ENCODE peak calls at places on chromosomes 7 and 10, in five cellular contexts. S is pancreas; E is CD4-positive, CD25-positive, alpha-beta regulatory T cell; K is CD8-positive, alpha-beta T cell; T is uterus. J is an unnamed sample. For H3K4me1, the result is how much of the 10 kb centered on the place peaks cover.

GRCh38 chr10:100327007-100327700 is 2.9 kb downstream of the PKD2L1 start:
- DNase-seq in T (no peak), S (no peak), E (no peak), K (no peak), J (no peak)

GRCh38 chr7:73436031-73436929 is 2.7 kb downstream of the FZD9 start:
- DNase-seq in T (no peak), E (no peak), K (no peak), S (no peak), J (no peak)

GRCh38 chr7:31526882-31527281 is 13.0 kb downstream of the ITPRID1 start:
- DNase-seq in E (no peak), S (no peak), K (no peak), T (no peak), J (no peak)

GRCh38 chr10:17756557-17757208 is 4.7 kb downstream of the TMEM236 start:
- DNase-seq in S (no peak), T (no peak), E (no peak), K (no peak), J (no peak)

GRCh38 chr10:101126684-101127628 is 4.1 kb upstream of the TLX1 start:
- DNase-seq in T (no peak), E (no peak), K (no peak), S (no peak), J (no peak)

GRCh38 chr10:121910673-121911420 is 17.0 kb downstream of the ATE1 start:
- DNase-seq in S (no peak), K (no peak), E (no peak), T (no peak), J (no peak)

GRCh38 chr10:12214763-12215218 is 18.8 kb downstream of the CDC123 start:
- DNase-seq in T (no peak), K (peak), S (no peak), E (peak), J (no peak)

GRCh38 chr10:101301111-101301731 is 52.7 kb upstream of the BTRC start:
- DNase-seq in K (peak), T (no peak), E (peak), S (no peak), J (no peak)

GRCh38 chr10:88952647-88953111 is at the start of gene ACTA2:
- DNase-seq in E (no peak), K (no peak), S (no peak), T (peak), J (peak)

GRCh38 chr7:156152380-156152779 is 340.1 kb upstream of the SHH start:
- DNase-seq in S (no peak), K (no peak), T (no peak), E (no peak), J (no peak)

GRCh38 chr10:69269761-69270160 is 8.5 kb upstream of the HK1 start:
- DNase-seq in S (no peak), K (no peak), E (no peak), T (no peak), J (no peak)

GRCh38 chr10:72821606-72822005 is 71.9 kb upstream of the OIT3 start:
- DNase-seq in K (no peak), S (no peak), E (no peak), T (no peak), J (no peak)

GRCh38 chr7:112723416-112723815 is 66.8 kb downstream of the TMEM168 start:
- DNase-seq in E (no peak), T (no peak), K (no peak), S (no peak), J (no peak)

GRCh38 chr7:71695189-71695588 is 563.2 kb downstream of the GALNT17 start:
- DNase-seq in T (no peak), K (no peak), S (no peak), E (no peak), J (no peak)

GRCh38 chr7:42359946-42360345 is 122.9 kb upstream of the GLI3 start:
- DNase-seq in T (no peak), E (no peak), K (no peak), S (no peak), J (no peak)

GRCh38 chr7:118771672-118772071 is 547.2 kb downstream of the ANKRD7 start:
- DNase-seq in E (no peak), T (no peak), K (no peak), S (no peak), J (no peak)

GRCh38 chr7:26081627-26082026 is 70.4 kb upstream of the NFE2L3 start:
- DNase-seq in T (no peak), S (no peak), K (no peak), E (no peak), J (no peak)

GRCh38 chr7:37448057-37448636 is 517 bp downstream of the ELMO1 start:
- DNase-seq in S (peak), E (peak), K (no peak), T (peak), J (no peak)

GRCh38 chr7:158411232-158411950 is 176.2 kb downstream of the PTPRN2 start:
- DNase-seq in S (no peak), T (no peak), E (no peak), K (no peak), J (no peak)

GRCh38 chr10:118031351-118032075 is 15.2 kb downstream of the RAB11FIP2 start:
- DNase-seq in S (no peak), T (no peak), E (no peak), K (no peak), J (no peak)

GRCh38 chr7:128404143-128404681 is 5.6 kb downstream of the IMPDH1 start:
- DNase-seq in T (no peak), E (no peak), K (no peak), S (no peak), J (no peak)

GRCh38 chr10:24824124-24824523 is 100.4 kb upstream of the ARHGAP21 start:
- DNase-seq in K (no peak), S (no peak), E (no peak), T (no peak), J (no peak)

GRCh38 chr7:44408596-44408995 is 81.9 kb downstream of the NUDCD3 start:
- DNase-seq in K (no peak), S (no peak), T (no peak), E (no peak), J (no peak)

GRCh38 chr7:98178321-98178720 is 32.9 kb upstream of the BHLHA15 start:
- DNase-seq in K (no peak), S (peak), E (no peak), T (no peak), J (no peak)

GRCh38 chr10:131818510-131819234 is 82.1 kb upstream of the PPP2R2D start:
- DNase-seq in T (no peak), S (no peak), K (peak), E (no peak), J (peak)

GRCh38 chr7:4634166-4634565 is 47.9 kb upstream of the FOXK1 start:
- DNase-seq in E (no peak), T (no peak), K (no peak), S (no peak), J (no peak)

GRCh38 chr10:70761031-70761601 is 24.1 kb downstream of the TBATA start:
- DNase-seq in E (no peak), S (peak), K (no peak), T (no peak), J (no peak)

GRCh38 chr10:124468624-124469023 is 7.0 kb downstream of the LHPP start:
- DNase-seq in E (no peak), S (no peak), T (no peak), K (no peak), J (no peak)

GRCh38 chr10:12721334-12721733 is 280.2 kb downstream of the CCDC3 start:
- DNase-seq in S (no peak), K (no peak), T (no peak), E (no peak), J (no peak)

GRCh38 chr10:103475437-103475836 is 3.6 kb downstream of the CALHM3 start:
- DNase-seq in E (no peak), T (no peak), K (no peak), S (no peak), J (no peak)
- H3K4me1 ChIP-seq in E (under half), T (under half), K (under half), S (under half), J (under half)

GRCh38 chr10:21529236-21529910 is 3.9 kb upstream of the SKIDA1 start:
- DNase-seq in E (no peak), K (no peak), T (no peak), S (no peak), J (no peak)
- H3K4me1 ChIP-seq in E (under half), K (under half), T (under half), S (under half), J (under half)

DNA sequence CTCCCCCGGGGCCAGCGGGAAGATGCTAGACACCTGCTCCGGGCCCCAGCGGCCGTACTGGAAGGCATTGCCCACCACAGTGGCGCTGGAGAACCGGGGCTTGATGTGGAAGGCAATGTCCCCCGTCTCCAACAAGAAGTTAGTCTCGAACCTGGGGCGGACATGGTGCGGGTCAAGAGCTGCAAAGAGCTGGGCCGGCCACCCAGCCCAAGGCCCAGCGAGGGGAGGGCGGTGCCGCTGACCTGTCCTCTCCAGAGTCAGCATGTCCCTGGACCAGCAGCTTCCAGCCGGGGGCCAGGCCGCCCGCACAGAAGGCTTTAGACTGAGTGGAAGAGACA is 551 bp downstream of the GRIFIN start:
- DNase-seq in E (no peak), T (no peak), S (no peak), K (no peak), J (no peak)
- H3K4me1 ChIP-seq in E (under half), T (under half), S (under half), K (under half), J (under half)

GRCh38 chr7:3019801-3020200 is 23.9 kb downstream of the CARD11 start:
- DNase-seq in T (no peak), E (no peak), S (no peak), K (no peak), J (no peak)
- H3K4me1 ChIP-seq in T (under half), E (under half), S (under half), K (under half), J (under half)

DNA sequence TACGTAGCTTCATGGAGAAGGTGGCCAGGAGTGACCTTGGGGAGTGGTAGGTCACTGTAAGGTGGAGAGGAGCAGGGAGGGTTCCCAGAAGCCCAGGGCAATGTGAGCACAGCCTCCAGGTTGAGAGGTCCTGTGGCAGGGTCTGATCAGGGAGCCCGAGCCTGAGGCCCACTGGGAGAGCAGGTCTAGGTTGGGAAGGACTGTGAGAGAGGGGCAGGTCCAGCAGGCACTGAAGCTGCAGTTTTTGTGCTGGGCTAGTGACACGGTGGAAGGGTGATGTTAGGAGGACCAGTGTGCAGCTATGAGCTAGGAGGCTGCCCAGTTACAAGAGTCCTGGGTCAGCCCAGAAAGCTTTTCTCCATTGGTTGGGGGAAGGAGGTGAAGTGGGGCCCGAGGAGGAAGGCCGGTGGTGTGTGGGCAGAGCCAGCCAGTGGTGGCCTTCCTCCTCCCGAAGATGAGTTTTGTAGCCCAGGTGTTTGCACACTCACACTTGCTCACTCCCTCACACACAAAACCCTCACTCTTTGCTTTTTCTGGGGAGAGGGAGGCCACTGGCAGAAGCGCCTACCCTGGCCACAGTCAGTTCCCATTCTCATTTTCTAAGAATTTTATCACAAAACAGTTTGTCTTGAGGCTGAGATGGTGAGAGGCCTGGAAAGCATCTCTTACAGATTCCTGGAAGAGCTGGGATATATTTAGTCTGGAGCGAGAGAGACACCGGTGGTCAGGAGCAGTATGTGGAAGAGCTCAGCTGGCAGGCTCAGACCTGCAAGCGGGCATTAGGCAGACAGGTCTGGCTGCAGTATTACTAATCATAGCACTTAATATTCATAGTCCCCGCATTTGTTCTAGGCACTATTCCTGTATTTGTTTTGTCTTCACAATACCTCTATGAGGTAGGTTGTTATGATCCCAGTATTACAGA is 57.1 kb downstream of the ZNF467 start:
- DNase-seq in T (no peak), E (no peak), S (no peak), K (peak), J (peak)
- H3K4me1 ChIP-seq in T (under half), E (under half), S (under half), K (under half), J (under half)

J was measured in ascending aorta.